ENCODE peak calls at places on chromosomes 1 and 21, in five cellular contexts. R, U, B, C and T are unnamed samples.

GRCh38 chr1:29269356-29269755 is 33.0 kb downstream of the PTPRU start:
- DNase-seq in R (no peak), U (no peak), B (no peak), C (no peak), T (no peak)

GRCh38 chr1:165543651-165544452 is at the start of gene LRRC52:
- DNase-seq in R (no peak), U (peak), B (no peak), C (no peak), T (no peak)

GRCh38 chr1:39485046-39485803 is 6.2 kb upstream of the BMP8A start:
- DNase-seq in R (no peak), U (no peak), B (no peak), C (no peak), T (no peak)

GRCh38 chr1:245614986-245615385 is 460.2 kb downstream of the KIF26B start:
- DNase-seq in R (no peak), U (no peak), B (no peak), C (no peak), T (no peak)

GRCh38 chr1:178713270-178713669 is 11.8 kb upstream of the RALGPS2 start:
- DNase-seq in R (no peak), U (no peak), B (no peak), C (no peak), T (no peak)

GRCh38 chr21:31866077-31866511 is 6.7 kb upstream of the HUNK start:
- DNase-seq in R (peak), U (peak), B (no peak), C (peak), T (peak)

GRCh38 chr1:213761845-213762407 is 225.8 kb upstream of the PROX1 start:
- DNase-seq in R (no peak), U (no peak), B (no peak), C (peak), T (no peak)

GRCh38 chr1:117541585-117541984 is 64.3 kb upstream of the TENT5C start:
- DNase-seq in R (no peak), U (no peak), B (no peak), C (no peak), T (no peak)

GRCh38 chr1:19662313-19662712 is 2.4 kb upstream of the HTR6 start:
- DNase-seq in R (no peak), U (no peak), B (no peak), C (no peak), T (no peak)

GRCh38 chr21:14318598-14318997 is 64.3 kb downstream of the HSPA13 start:
- DNase-seq in R (no peak), U (no peak), B (no peak), C (no peak), T (no peak)

GRCh38 chr1:173097001-173097400 is 46.3 kb upstream of the TNFSF18 start:
- DNase-seq in R (peak), U (no peak), B (no peak), C (no peak), T (no peak)

GRCh38 chr1:10106241-10106640 is 73.5 kb downstream of the UBE4B start:
- DNase-seq in R (no peak), U (no peak), B (no peak), C (no peak), T (no peak)

GRCh38 chr1:10108948-10109347 is 76.2 kb downstream of the UBE4B start:
- DNase-seq in R (no peak), U (no peak), B (no peak), C (no peak), T (no peak)

GRCh38 chr1:10106756-10107479 is 74.2 kb downstream of the UBE4B start:
- DNase-seq in R (no peak), U (no peak), B (no peak), C (no peak), T (no peak)

GRCh38 chr1:10109372-10109771 is 76.6 kb downstream of the UBE4B start:
- DNase-seq in R (no peak), U (no peak), B (no peak), C (no peak), T (no peak)

GRCh38 chr1:10107985-10108663 is 75.4 kb downstream of the UBE4B start:
- DNase-seq in R (peak), U (no peak), B (no peak), C (no peak), T (no peak)
- TF ChIP-seq MXI1 in R (no peak), U (no peak), B (no peak), C (no peak), T (no peak)

DNA sequence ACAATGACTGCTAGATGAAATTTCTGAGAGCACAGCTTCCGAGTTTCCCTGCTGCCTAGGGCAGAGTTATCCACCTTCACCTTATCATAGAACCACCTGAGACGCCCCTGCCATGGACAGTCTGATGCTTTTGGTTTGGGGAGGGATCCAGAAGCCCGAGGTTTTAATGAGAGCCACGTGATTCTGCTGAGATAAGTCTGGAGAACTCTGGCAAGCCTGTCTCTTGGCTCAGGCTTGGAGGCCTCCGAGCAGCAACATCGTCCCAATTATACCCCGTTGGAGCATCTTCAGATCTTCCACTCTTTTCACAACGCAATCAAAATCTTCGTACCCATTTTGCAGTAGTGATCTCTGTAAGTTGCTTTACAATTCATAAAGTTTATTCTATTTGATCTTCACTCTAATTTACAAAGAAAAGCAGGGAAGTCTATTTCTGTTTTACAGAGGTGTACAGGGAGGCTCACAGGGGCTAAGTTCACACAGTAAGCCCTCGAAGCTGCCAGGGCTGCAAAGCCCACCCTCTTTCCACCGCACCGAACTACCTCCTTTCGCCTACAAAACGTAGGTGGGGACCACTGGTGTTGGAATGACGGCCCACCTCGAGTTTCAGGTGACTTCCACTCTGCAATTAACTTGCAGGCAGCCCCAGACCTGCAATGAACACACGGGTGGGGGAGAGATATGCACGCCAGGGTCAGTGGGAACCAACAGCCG is 513 bp upstream of the HHAT start:
- DNase-seq in R (no peak), U (peak), B (no peak), C (no peak), T (no peak)
- TF ChIP-seq MXI1 in R (no peak), U (peak), B (no peak), C (no peak), T (no peak)

GRCh38 chr1:241695454-241696171 is 43.5 kb downstream of the WDR64 start:
- DNase-seq in R (peak), U (no peak), B (no peak), C (no peak), T (no peak)

GRCh38 chr1:241698177-241698576 is 46.1 kb downstream of the WDR64 start:
- DNase-seq in R (no peak), U (no peak), B (no peak), C (no peak), T (peak)

GRCh38 chr1:241696172-241696814 is 44.2 kb downstream of the WDR64 start:
- DNase-seq in R (no peak), U (no peak), B (no peak), C (no peak), T (peak)

GRCh38 chr1:241696815-241697639 is 44.9 kb downstream of the WDR64 start:
- DNase-seq in R (no peak), U (no peak), B (no peak), C (no peak), T (peak)

GRCh38 chr1:241697640-241698018 is 45.5 kb downstream of the WDR64 start:
- DNase-seq in R (no peak), U (no peak), B (no peak), C (no peak), T (no peak)
- TF ChIP-seq MXI1 in R (no peak), U (no peak), B (no peak), C (no peak), T (no peak)

GRCh38 chr1:200670215-200671118 is 760 bp upstream of the DDX59 start:
- DNase-seq in R (peak), U (peak), B (no peak), C (peak), T (peak)
- TF ChIP-seq MXI1 in R (peak), U (peak), B (no peak), C (no peak), T (peak)

DNA sequence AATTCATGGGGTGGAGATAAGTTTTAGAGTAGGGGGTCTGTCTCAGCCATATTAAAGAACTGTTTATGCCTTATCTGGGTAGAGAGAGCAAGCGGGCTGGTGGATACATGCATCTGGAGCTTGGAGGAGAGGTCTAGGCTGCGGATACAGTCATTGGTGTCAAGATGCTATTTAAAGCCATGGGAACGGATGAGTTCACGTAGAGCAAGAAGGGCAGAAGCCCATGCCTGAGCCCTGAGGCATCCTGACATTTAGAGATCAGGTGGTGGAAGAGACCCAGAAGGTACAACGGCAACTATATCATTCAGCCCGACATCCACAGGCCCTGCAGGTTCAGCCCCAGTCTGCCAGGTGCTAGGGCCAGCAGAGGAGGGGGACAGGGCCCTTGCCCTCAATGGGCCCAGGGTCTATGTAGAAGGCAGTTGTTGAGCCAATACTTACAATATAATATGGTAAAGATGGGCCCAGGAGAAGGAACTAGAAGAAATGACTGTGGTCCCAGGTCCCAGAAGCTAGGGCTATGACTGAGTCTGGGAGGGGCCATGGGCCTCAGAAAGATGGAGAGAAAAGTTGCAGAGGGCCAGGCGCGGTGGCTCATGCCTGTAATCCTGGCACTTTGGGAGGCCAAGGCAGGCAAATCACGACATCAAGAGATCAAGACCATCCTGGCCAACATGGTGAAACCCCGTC is 15.2 kb upstream of the CHI3L1 start:
- DNase-seq in R (no peak), U (no peak), B (no peak), C (no peak), T (no peak)
- TF ChIP-seq MXI1 in R (no peak), U (no peak), B (no peak), C (no peak), T (no peak)

DNA sequence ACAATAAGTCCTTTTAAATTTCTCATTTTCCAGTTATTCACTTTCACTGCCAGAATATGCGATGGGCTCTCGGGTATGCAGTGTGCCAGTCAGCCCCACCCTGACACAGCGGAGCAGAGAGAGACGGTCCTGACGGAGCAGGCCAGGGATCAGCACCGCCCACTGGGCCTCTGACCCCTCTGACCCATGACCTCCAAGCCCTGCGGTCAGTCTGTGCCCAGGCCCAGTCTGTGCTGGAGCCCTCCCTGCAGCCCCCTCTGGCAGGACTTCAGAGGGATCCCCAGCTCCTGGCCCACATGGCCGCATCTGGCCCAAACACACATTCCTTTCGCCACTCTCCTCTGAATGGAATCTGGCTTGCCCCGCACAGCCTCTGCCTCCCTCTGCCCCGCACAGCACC is 43.5 kb upstream of the COL6A2 start:
- DNase-seq in R (peak), U (no peak), B (no peak), C (no peak), T (no peak)
- TF ChIP-seq MXI1 in R (no peak), U (no peak), B (no peak), C (no peak), T (no peak)

GRCh38 chr21:21001591-21002100 is 3.4 kb downstream of the NCAM2 start:
- DNase-seq in R (no peak), U (no peak), B (no peak), C (no peak), T (no peak)

GRCh38 chr21:21003701-21004100 is 5.5 kb downstream of the NCAM2 start:
- DNase-seq in R (peak), U (peak), B (no peak), C (peak), T (peak)

GRCh38 chr21:21000576-21001175 is 2.5 kb downstream of the NCAM2 start:
- DNase-seq in R (no peak), U (no peak), B (no peak), C (no peak), T (no peak)

GRCh38 chr21:20999567-21000169 is 1.5 kb downstream of the NCAM2 start:
- DNase-seq in R (peak), U (peak), B (no peak), C (peak), T (peak)

GRCh38 chr21:21002137-21002536 is 3.9 kb downstream of the NCAM2 start:
- DNase-seq in R (no peak), U (no peak), B (no peak), C (no peak), T (no peak)
- TF ChIP-seq MXI1 in R (no peak), U (no peak), B (no peak), C (no peak), T (no peak)

GRCh38 chr21:25688284-25689035 is 46.2 kb downstream of the ATP5PF start:
- DNase-seq in R (no peak), U (no peak), B (no peak), C (no peak), T (no peak)
- TF ChIP-seq MXI1 in R (no peak), U (no peak), B (no peak), C (no peak), T (no peak)

GRCh38 chr1:102550729-102551384 is 554.1 kb upstream of the OLFM3 start:
- DNase-seq in R (peak), U (no peak), B (no peak), C (peak), T (no peak)
- TF ChIP-seq MXI1 in R (no peak), U (no peak), B (no peak), C (no peak), T (no peak)

DNA sequence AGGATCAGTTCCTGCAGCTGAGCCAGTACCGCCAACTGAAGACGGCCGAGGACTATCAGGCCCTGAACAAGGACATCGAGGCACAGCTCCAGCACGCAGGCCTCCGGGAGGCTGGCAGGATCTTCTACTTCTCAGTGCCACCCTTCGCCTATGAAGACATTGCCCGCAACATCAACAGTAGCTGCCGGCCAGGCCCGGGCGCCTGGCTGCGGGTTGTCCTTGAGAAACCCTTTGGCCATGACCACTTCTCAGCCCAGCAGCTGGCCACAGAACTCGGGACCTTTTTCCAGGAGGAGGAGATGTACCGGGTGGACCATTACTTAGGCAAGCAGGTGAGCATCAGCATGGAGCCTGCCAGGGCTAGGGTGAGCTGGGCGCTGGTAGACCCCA is 10.7 kb downstream of the H6PD start:
- DNase-seq in R (no peak), U (no peak), B (no peak), C (no peak), T (no peak)
- TF ChIP-seq MXI1 in R (no peak), U (no peak), B (no peak), C (no peak), T (no peak)